ENCODE peak calls at places on chromosomes 12 and 14, in eight cellular contexts. One of them, this sample, is unnamed.
A peak's percentile ranks its signal among the peaks of the same experiment; 100 is the strongest.

GRCh38 chr14:55123101-55123500 is 6.0 kb upstream of the LGALS3 start:
- DNase-seq in astrocyte: peak; percentile 96
- DNase-seq in ovary: no peak
- DNase-seq in uterus: peak; percentile 56
- DNase-seq in OCI-LY7: no peak
- DNase-seq in endodermal cell: no peak
- DNase-seq in mammary epithelial cell: peak; percentile 73
- DNase-seq in lower lobe of right lung: no peak
- DNase-seq in this sample: no peak

GRCh38 chr14:103576371-103577024 is 13.7 kb downstream of the COA8 start:
- DNase-seq in astrocyte: peak; percentile 74
- DNase-seq in ovary: peak; percentile 91
- DNase-seq in uterus: peak; percentile 92
- DNase-seq in OCI-LY7: no peak
- DNase-seq in endodermal cell: peak; percentile 80
- DNase-seq in mammary epithelial cell: peak; percentile 83
- DNase-seq in lower lobe of right lung: peak; percentile 95
- DNase-seq in this sample: peak; percentile 97

GRCh38 chr14:54839681-54840080 is 62.9 kb downstream of the GCH1 start:
- DNase-seq in astrocyte: peak; percentile 33
- DNase-seq in ovary: no peak
- DNase-seq in uterus: peak; percentile 20
- DNase-seq in OCI-LY7: no peak
- DNase-seq in endodermal cell: no peak
- DNase-seq in mammary epithelial cell: peak; percentile 8
- DNase-seq in lower lobe of right lung: no peak
- DNase-seq in this sample: no peak

GRCh38 chr12:65891219-65891618 is 66.9 kb downstream of the HMGA2 start:
- DNase-seq in astrocyte: peak; percentile 68
- DNase-seq in ovary: no peak
- DNase-seq in uterus: no peak
- DNase-seq in OCI-LY7: no peak
- DNase-seq in endodermal cell: no peak
- DNase-seq in mammary epithelial cell: no peak
- DNase-seq in lower lobe of right lung: no peak
- DNase-seq in this sample: no peak

GRCh38 chr12:8709124-8709830 is 11.5 kb downstream of the RIMKLB start:
- DNase-seq in astrocyte: no peak
- DNase-seq in ovary: no peak
- DNase-seq in uterus: no peak
- DNase-seq in OCI-LY7: no peak
- DNase-seq in endodermal cell: no peak
- DNase-seq in mammary epithelial cell: no peak
- DNase-seq in lower lobe of right lung: no peak
- DNase-seq in this sample: peak; percentile 52

GRCh38 chr12:46523446-46523845 is 150.9 kb upstream of the SLC38A2 start:
- DNase-seq in astrocyte: no peak
- DNase-seq in ovary: no peak
- DNase-seq in uterus: peak; percentile 9
- DNase-seq in OCI-LY7: no peak
- DNase-seq in endodermal cell: no peak
- DNase-seq in mammary epithelial cell: no peak
- DNase-seq in lower lobe of right lung: no peak
- DNase-seq in this sample: no peak

GRCh38 chr14:56894591-56894991 is 84.3 kb upstream of the OTX2 start:
- DNase-seq in astrocyte: no peak
- DNase-seq in ovary: no peak
- DNase-seq in uterus: no peak
- DNase-seq in OCI-LY7: no peak
- DNase-seq in endodermal cell: peak; percentile 67
- DNase-seq in mammary epithelial cell: no peak
- DNase-seq in lower lobe of right lung: no peak
- DNase-seq in this sample: no peak

GRCh38 chr12:44507471-44507870 is 368.6 kb downstream of the NELL2 start:
- DNase-seq in astrocyte: no peak
- DNase-seq in ovary: no peak
- DNase-seq in uterus: no peak
- DNase-seq in OCI-LY7: no peak
- DNase-seq in endodermal cell: no peak
- DNase-seq in mammary epithelial cell: no peak
- DNase-seq in lower lobe of right lung: no peak
- DNase-seq in this sample: no peak

GRCh38 chr14:71114580-71114979 is 207.3 kb downstream of the PCNX1 start:
- DNase-seq in astrocyte: no peak
- DNase-seq in ovary: no peak
- DNase-seq in uterus: no peak
- DNase-seq in OCI-LY7: no peak
- DNase-seq in endodermal cell: no peak
- DNase-seq in mammary epithelial cell: no peak
- DNase-seq in lower lobe of right lung: no peak
- DNase-seq in this sample: no peak

GRCh38 chr14:50260511-50260910 is 29.1 kb upstream of the SOS2 start:
- DNase-seq in astrocyte: peak; percentile 15
- DNase-seq in ovary: no peak
- DNase-seq in uterus: no peak
- DNase-seq in OCI-LY7: peak; percentile 58
- DNase-seq in endodermal cell: peak; percentile 56
- DNase-seq in mammary epithelial cell: peak; percentile 22
- DNase-seq in lower lobe of right lung: no peak
- DNase-seq in this sample: no peak

GRCh38 chr12:118980407-118981014 is 830 bp upstream of the SRRM4 start:
- DNase-seq in astrocyte: no peak
- DNase-seq in ovary: no peak
- DNase-seq in uterus: no peak
- DNase-seq in OCI-LY7: no peak
- DNase-seq in endodermal cell: peak; percentile 85
- DNase-seq in mammary epithelial cell: no peak
- DNase-seq in lower lobe of right lung: no peak
- DNase-seq in this sample: no peak

GRCh38 chr12:86834217-86834616 is 578.0 kb upstream of the MGAT4C start:
- DNase-seq in astrocyte: no peak
- DNase-seq in ovary: no peak
- DNase-seq in uterus: no peak
- DNase-seq in OCI-LY7: no peak
- DNase-seq in endodermal cell: no peak
- DNase-seq in mammary epithelial cell: no peak
- DNase-seq in lower lobe of right lung: no peak
- DNase-seq in this sample: no peak

GRCh38 chr12:92518071-92518470 is 184.7 kb upstream of the PLEKHG7 start:
- DNase-seq in astrocyte: no peak
- DNase-seq in ovary: no peak
- DNase-seq in uterus: no peak
- DNase-seq in OCI-LY7: no peak
- DNase-seq in endodermal cell: no peak
- DNase-seq in mammary epithelial cell: no peak
- DNase-seq in lower lobe of right lung: no peak
- DNase-seq in this sample: no peak
- TF ChIP-seq CTCF in astrocyte: no peak
- TF ChIP-seq CTCF in ovary: no peak
- TF ChIP-seq CTCF in uterus: no peak
- TF ChIP-seq CTCF in OCI-LY7: no peak
- TF ChIP-seq CTCF in endodermal cell: no peak
- TF ChIP-seq CTCF in mammary epithelial cell: no peak
- TF ChIP-seq CTCF in lower lobe of right lung: no peak
- TF ChIP-seq CTCF in this sample: no peak

GRCh38 chr12:67634167-67634793 is 14.3 kb upstream of the DYRK2 start:
- DNase-seq in astrocyte: no peak
- DNase-seq in ovary: no peak
- DNase-seq in uterus: no peak
- DNase-seq in OCI-LY7: no peak
- DNase-seq in endodermal cell: no peak
- DNase-seq in mammary epithelial cell: no peak
- DNase-seq in lower lobe of right lung: no peak
- DNase-seq in this sample: peak; percentile 8

GRCh38 chr12:67632005-67632404 is 16.5 kb upstream of the DYRK2 start:
- DNase-seq in astrocyte: no peak
- DNase-seq in ovary: no peak
- DNase-seq in uterus: no peak
- DNase-seq in OCI-LY7: no peak
- DNase-seq in endodermal cell: no peak
- DNase-seq in mammary epithelial cell: no peak
- DNase-seq in lower lobe of right lung: no peak
- DNase-seq in this sample: no peak

GRCh38 chr12:67630373-67631088 is 18.0 kb upstream of the DYRK2 start:
- DNase-seq in astrocyte: no peak
- DNase-seq in ovary: peak; percentile 36
- DNase-seq in uterus: peak; percentile 15
- DNase-seq in OCI-LY7: peak; percentile 90
- DNase-seq in endodermal cell: peak; percentile 88
- DNase-seq in mammary epithelial cell: no peak
- DNase-seq in lower lobe of right lung: peak; percentile 59
- DNase-seq in this sample: peak; percentile 76

GRCh38 chr12:67633024-67633423 is 15.5 kb upstream of the DYRK2 start:
- DNase-seq in astrocyte: no peak
- DNase-seq in ovary: no peak
- DNase-seq in uterus: no peak
- DNase-seq in OCI-LY7: no peak
- DNase-seq in endodermal cell: no peak
- DNase-seq in mammary epithelial cell: no peak
- DNase-seq in lower lobe of right lung: no peak
- DNase-seq in this sample: no peak

DNA sequence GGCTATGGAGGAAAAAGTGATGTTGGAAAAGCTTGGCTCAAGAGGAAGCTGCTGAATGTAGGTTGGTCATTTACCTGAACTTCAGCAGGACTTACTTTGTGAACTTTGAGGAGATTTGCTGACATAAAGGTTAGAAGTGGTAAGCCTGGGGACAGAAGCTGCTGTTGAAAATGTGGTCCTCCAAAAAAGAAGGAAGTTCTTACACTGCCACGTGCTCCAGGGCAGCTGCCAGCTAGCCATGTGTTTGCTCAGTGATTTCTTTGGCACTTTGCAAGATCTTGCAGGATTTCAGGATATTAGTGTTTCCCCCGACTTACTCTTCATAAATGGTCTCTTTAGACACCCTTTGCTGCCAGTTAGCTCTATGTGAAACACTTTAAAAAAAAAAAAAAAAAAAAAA is 14.8 kb upstream of the DYRK2 start:
- DNase-seq in astrocyte: no peak
- DNase-seq in ovary: no peak
- DNase-seq in uterus: no peak
- DNase-seq in OCI-LY7: no peak
- DNase-seq in endodermal cell: no peak
- DNase-seq in mammary epithelial cell: no peak
- DNase-seq in lower lobe of right lung: peak; percentile 63
- DNase-seq in this sample: peak; percentile 47
- H3K4me3 ChIP-seq in astrocyte: no peak overlapping the region
- H3K4me3 ChIP-seq in ovary: no peak overlapping the region
- H3K4me3 ChIP-seq in uterus: no peak overlapping the region
- H3K4me3 ChIP-seq in OCI-LY7: no peak overlapping the region
- H3K4me3 ChIP-seq in endodermal cell: no peak overlapping the region
- H3K4me3 ChIP-seq in mammary epithelial cell: no peak overlapping the region
- H3K4me3 ChIP-seq in lower lobe of right lung: no peak overlapping the region
- H3K4me3 ChIP-seq in this sample: no peak overlapping the region

GRCh38 chr12:103182299-103182698 is 224.8 kb downstream of the ASCL1 start:
- DNase-seq in astrocyte: no peak
- DNase-seq in ovary: no peak
- DNase-seq in uterus: no peak
- DNase-seq in OCI-LY7: no peak
- DNase-seq in endodermal cell: no peak
- DNase-seq in mammary epithelial cell: no peak
- DNase-seq in lower lobe of right lung: no peak
- DNase-seq in this sample: no peak
- H3K4me1 ChIP-seq in astrocyte: no peaks in the 10 kb centered on the region
- H3K4me1 ChIP-seq in ovary: no peaks in the 10 kb centered on the region
- H3K4me1 ChIP-seq in uterus: no peaks in the 10 kb centered on the region
- H3K4me1 ChIP-seq in OCI-LY7: no peaks in the 10 kb centered on the region
- H3K4me1 ChIP-seq in endodermal cell: peaks cover 3% of the 10 kb centered on the region
- H3K4me1 ChIP-seq in mammary epithelial cell: no peaks in the 10 kb centered on the region
- H3K4me1 ChIP-seq in lower lobe of right lung: no peaks in the 10 kb centered on the region
- H3K4me1 ChIP-seq in this sample: no peaks in the 10 kb centered on the region

GRCh38 chr14:99773496-99774203 is 19.6 kb upstream of the EML1 start:
- DNase-seq in astrocyte: no peak
- DNase-seq in ovary: no peak
- DNase-seq in uterus: peak; percentile 13
- DNase-seq in OCI-LY7: no peak
- DNase-seq in endodermal cell: peak; percentile 60
- DNase-seq in mammary epithelial cell: no peak
- DNase-seq in lower lobe of right lung: no peak
- DNase-seq in this sample: no peak

GRCh38 chr14:99775351-99775750 is 17.9 kb upstream of the EML1 start:
- DNase-seq in astrocyte: no peak
- DNase-seq in ovary: no peak
- DNase-seq in uterus: peak; percentile 7
- DNase-seq in OCI-LY7: no peak
- DNase-seq in endodermal cell: no peak
- DNase-seq in mammary epithelial cell: no peak
- DNase-seq in lower lobe of right lung: no peak
- DNase-seq in this sample: no peak

GRCh38 chr14:99772371-99773283 is 20.6 kb upstream of the EML1 start:
- DNase-seq in astrocyte: no peak
- DNase-seq in ovary: no peak
- DNase-seq in uterus: peak; percentile 18
- DNase-seq in OCI-LY7: no peak
- DNase-seq in endodermal cell: peak; percentile 41
- DNase-seq in mammary epithelial cell: no peak
- DNase-seq in lower lobe of right lung: no peak
- DNase-seq in this sample: no peak

GRCh38 chr14:99774526-99775307 is 18.5 kb upstream of the EML1 start:
- DNase-seq in astrocyte: no peak
- DNase-seq in ovary: peak; percentile 73
- DNase-seq in uterus: peak; percentile 7
- DNase-seq in OCI-LY7: no peak
- DNase-seq in endodermal cell: no peak
- DNase-seq in mammary epithelial cell: no peak
- DNase-seq in lower lobe of right lung: no peak
- DNase-seq in this sample: no peak

GRCh38 chr14:99774204-99774497 is 19.1 kb upstream of the EML1 start:
- DNase-seq in astrocyte: no peak
- DNase-seq in ovary: no peak
- DNase-seq in uterus: no peak
- DNase-seq in OCI-LY7: no peak
- DNase-seq in endodermal cell: no peak
- DNase-seq in mammary epithelial cell: no peak
- DNase-seq in lower lobe of right lung: no peak
- DNase-seq in this sample: no peak
- TF ChIP-seq CTCF in astrocyte: no peak
- TF ChIP-seq CTCF in ovary: no peak
- TF ChIP-seq CTCF in uterus: no peak
- TF ChIP-seq CTCF in OCI-LY7: no peak
- TF ChIP-seq CTCF in endodermal cell: no peak
- TF ChIP-seq CTCF in mammary epithelial cell: no peak
- TF ChIP-seq CTCF in lower lobe of right lung: no peak
- TF ChIP-seq CTCF in this sample: no peak

This sample was measured in mucosa of descending colon.